ENCODE peak calls at places on chromosomes 11 and 22, in seven cellular contexts. D, N, C, T, K, S and G are unnamed samples. For H3K36me3, the result is how much of the 10 kb centered on the place peaks cover.

GRCh38 chr11:47285969-47286770 is 16.2 kb downstream of the MADD start:
- DNase-seq in D (no peak), N (no peak), C (no peak), T (no peak), K (no peak), S (no peak), G (no peak)

GRCh38 chr11:27319065-27319464 is 44.0 kb downstream of the CCDC34 start:
- DNase-seq in D (peak), N (no peak), C (peak), T (peak), K (no peak), S (no peak), G (no peak)

GRCh38 chr22:48942698-48943566 is 884.7 kb downstream of the BRD1 start:
- DNase-seq in D (no peak), N (no peak), C (no peak), T (no peak), K (no peak), S (peak), G (no peak)

GRCh38 chr11:128924618-128925017 is 18.1 kb downstream of the TP53AIP1 start:
- DNase-seq in D (no peak), N (no peak), C (no peak), T (no peak), K (no peak), S (no peak), G (no peak)

GRCh38 chr11:80860632-80861031 is 1419.8 kb upstream of the TENM4 start:
- DNase-seq in D (no peak), N (no peak), C (no peak), T (peak), K (no peak), S (no peak), G (no peak)

GRCh38 chr11:5123802-5124521 is 14.2 kb downstream of the OR52A5 start:
- DNase-seq in D (peak), N (peak), C (peak), T (no peak), K (peak), S (peak), G (peak)

GRCh38 chr11:96188625-96189006 is 154.4 kb downstream of the MAML2 start:
- DNase-seq in D (peak), N (no peak), C (no peak), T (peak), K (no peak), S (no peak), G (no peak)

GRCh38 chr11:2771758-2772466 is 72.1 kb upstream of the KCNQ1OT1 start:
- DNase-seq in D (no peak), N (peak), C (no peak), T (no peak), K (peak), S (peak), G (no peak)

GRCh38 chr22:33573479-33573878 is 346.8 kb downstream of the LARGE1 start:
- DNase-seq in D (no peak), N (no peak), C (no peak), T (no peak), K (no peak), S (no peak), G (no peak)

GRCh38 chr22:19177164-19178064 is 1.1 kb downstream of the SLC25A1 start:
- DNase-seq in D (no peak), N (no peak), C (no peak), T (no peak), K (peak), S (peak), G (no peak)

GRCh38 chr11:126080206-126080941 is 17.7 kb upstream of the CDON start:
- DNase-seq in D (no peak), N (no peak), C (no peak), T (peak), K (no peak), S (no peak), G (no peak)

GRCh38 chr11:67435727-67436458 is 1.6 kb downstream of the PTPRCAP start:
- DNase-seq in D (no peak), N (no peak), C (no peak), T (no peak), K (no peak), S (no peak), G (no peak)

GRCh38 chr11:7622731-7623130 is 50.6 kb downstream of the CYB5R2 start:
- DNase-seq in D (no peak), N (no peak), C (no peak), T (no peak), K (no peak), S (no peak), G (no peak)

GRCh38 chr11:17102447-17102846 is 25.0 kb upstream of the RPS13 start:
- DNase-seq in D (no peak), N (no peak), C (no peak), T (no peak), K (no peak), S (no peak), G (no peak)

DNA sequence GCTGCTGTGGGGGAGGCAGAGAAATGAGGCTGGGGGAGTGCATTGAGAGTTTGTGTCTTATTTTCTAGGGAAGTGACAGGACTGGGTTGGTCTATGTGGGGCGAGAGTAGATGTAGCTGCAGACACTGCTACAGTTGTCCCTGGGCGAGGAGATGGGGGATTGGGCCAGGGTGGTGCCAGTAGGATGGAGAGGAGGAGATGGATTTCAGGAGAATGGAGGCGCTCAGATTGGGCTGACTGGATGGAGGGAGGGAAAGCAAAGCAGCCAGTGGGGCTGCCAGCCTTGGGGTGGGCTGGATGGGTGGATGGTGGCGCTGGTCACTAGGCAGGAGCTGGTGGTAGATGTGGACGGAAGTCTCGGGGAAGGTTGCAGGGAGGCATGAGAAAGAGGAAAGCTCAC is 9.3 kb downstream of the OMP start:
- DNase-seq in D (no peak), N (no peak), C (no peak), T (no peak), K (no peak), S (no peak), G (no peak)
- H3K4me3 ChIP-seq in D (no peak), N (no peak), C (no peak), T (no peak), K (no peak), S (no peak), G (no peak)

GRCh38 chr11:101321222-101321621 is 191.6 kb upstream of the PGR start:
- DNase-seq in D (no peak), N (no peak), C (no peak), T (no peak), K (no peak), S (no peak), G (no peak)
- H3K36me3 ChIP-seq in D (under half), N (under half), C (under half), T (under half), K (under half), S (under half), G (under half)

DNA sequence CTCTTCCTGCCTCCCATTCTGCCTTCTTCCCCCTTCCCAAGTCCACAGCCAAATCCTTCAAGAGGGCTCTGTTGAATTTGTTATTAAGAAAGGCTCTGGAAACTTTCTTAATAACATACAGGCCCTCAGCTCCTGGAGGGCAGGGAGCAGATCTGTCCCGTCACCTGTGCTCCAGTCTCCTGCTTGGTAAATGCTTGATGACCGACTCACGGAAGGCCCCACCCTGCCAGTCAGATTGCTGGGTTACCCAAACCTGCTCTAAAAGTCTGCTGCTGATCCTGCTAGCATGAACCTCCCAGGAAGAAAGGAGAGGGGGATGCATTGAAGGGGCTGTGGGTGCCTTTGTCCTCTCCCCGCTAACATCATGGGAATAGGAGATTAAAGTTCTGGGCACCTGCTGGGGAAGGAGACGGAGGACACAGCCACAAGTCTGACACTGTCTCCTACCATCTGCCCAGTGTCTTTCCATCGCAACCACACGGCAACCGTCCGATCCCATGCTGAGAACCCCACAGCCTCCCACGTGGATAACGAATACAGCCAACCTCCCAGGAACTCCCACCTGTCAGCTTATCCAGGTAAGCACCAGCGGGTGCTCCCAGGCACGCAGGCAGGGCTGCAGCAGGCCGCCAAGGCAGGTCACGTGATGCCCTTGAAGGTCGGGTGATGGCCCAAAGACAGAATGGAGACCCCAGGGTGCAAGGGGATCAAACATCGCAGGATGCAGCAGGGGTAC is 22.5 kb downstream of the CD5 start:
- DNase-seq in D (no peak), N (no peak), C (no peak), T (peak), K (no peak), S (no peak), G (no peak)
- H3K4me3 ChIP-seq in D (no peak), N (no peak), C (no peak), T (no peak), K (no peak), S (no peak), G (no peak)

GRCh38 chr11:100866453-100866852 is 179.4 kb downstream of the ARHGAP42 start:
- DNase-seq in D (no peak), N (no peak), C (no peak), T (no peak), K (no peak), S (no peak), G (no peak)
- H3K36me3 ChIP-seq in D (under half), N (under half), C (under half), T (under half), K (under half), S (under half), G (under half)

GRCh38 chr11:121291896-121292502 is 572 bp upstream of the SC5D start:
- DNase-seq in D (no peak), N (no peak), C (no peak), T (peak), K (no peak), S (no peak), G (no peak)
- H3K4me3 ChIP-seq in D (peak), N (peak), C (peak), T (peak), K (peak), S (peak), G (peak)

GRCh38 chr11:66231561-66231960 is 36.9 kb upstream of the RAB1B start:
- DNase-seq in D (no peak), N (no peak), C (no peak), T (no peak), K (no peak), S (no peak), G (no peak)
- H3K36me3 ChIP-seq in D (half or more), N (half or more), C (under half), T (under half), K (under half), S (under half), G (half or more)

GRCh38 chr22:44025171-44026065 is 1.3 kb downstream of the PARVB start:
- DNase-seq in D (no peak), N (peak), C (no peak), T (no peak), K (no peak), S (peak), G (no peak)
- H3K4me3 ChIP-seq in D (no peak), N (peak), C (peak), T (peak), K (no peak), S (peak), G (no peak)

GRCh38 chr22:45528046-45528445 is 25.4 kb downstream of the FBLN1 start:
- DNase-seq in D (no peak), N (no peak), C (no peak), T (no peak), K (no peak), S (peak), G (no peak)
- H3K36me3 ChIP-seq in D (half or more), N (under half), C (under half), T (under half), K (under half), S (under half), G (under half)

GRCh38 chr11:72067266-72067665 is 13.1 kb downstream of the NUMA1 start:
- DNase-seq in D (no peak), N (no peak), C (no peak), T (no peak), K (no peak), S (no peak), G (no peak)
- H3K4me3 ChIP-seq in D (no peak), N (no peak), C (no peak), T (no peak), K (no peak), S (no peak), G (no peak)

GRCh38 chr11:130114281-130114680 is 44.6 kb downstream of the APLP2 start:
- DNase-seq in D (no peak), N (no peak), C (no peak), T (no peak), K (no peak), S (no peak), G (no peak)

GRCh38 chr11:130112071-130112830 is 42.6 kb downstream of the APLP2 start:
- DNase-seq in D (no peak), N (no peak), C (no peak), T (no peak), K (no peak), S (no peak), G (no peak)

GRCh38 chr11:130106381-130106780 is 36.7 kb downstream of the APLP2 start:
- DNase-seq in D (no peak), N (no peak), C (no peak), T (no peak), K (no peak), S (no peak), G (no peak)

GRCh38 chr11:130110325-130111108 is 40.8 kb downstream of the APLP2 start:
- DNase-seq in D (no peak), N (no peak), C (no peak), T (no peak), K (no peak), S (no peak), G (no peak)

DNA sequence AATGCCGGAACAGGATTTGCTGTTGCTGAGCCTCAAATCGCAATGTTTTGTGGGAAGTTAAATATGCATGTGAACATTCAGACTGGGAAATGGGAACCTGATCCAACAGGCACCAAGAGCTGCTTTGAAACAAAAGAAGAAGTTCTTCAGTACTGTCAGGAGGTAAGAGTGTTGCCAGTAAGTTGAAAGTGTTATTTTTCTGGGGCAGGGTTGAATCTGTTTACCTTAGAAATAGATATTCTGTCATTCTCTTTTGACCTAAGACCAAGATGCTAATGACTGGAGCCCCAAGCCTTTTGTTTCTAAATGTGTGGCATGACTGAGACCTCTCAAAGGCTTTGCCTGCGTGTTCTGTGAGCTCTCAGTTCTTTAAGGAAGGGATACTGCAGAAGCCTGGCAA is 39.7 kb downstream of the APLP2 start:
- DNase-seq in D (no peak), N (no peak), C (no peak), T (no peak), K (no peak), S (no peak), G (no peak)
- H3K36me3 ChIP-seq in D (under half), N (under half), C (under half), T (under half), K (under half), S (under half), G (under half)